ENCODE peak calls at places on chromosomes 5 and 9, in seven cellular contexts. One of them, this sample, is unnamed.

GRCh38 chr5:143205386-143205785 is 198.1 kb downstream of the NR3C1 start:
- DNase-seq in midbrain: no peak
- DNase-seq in stimulated activated CD4-positive, alpha-beta T cell treated with anti-CD3 and anti-CD28 coated beads, Interleukin-15, amount 100 ng/mL, for 24 hours: no peak
- DNase-seq in NCI-H1694 treated with DMSO at 0.1 percent for 48 hours: no peak
- DNase-seq in NCI-H1105: no peak
- DNase-seq in uterus: no peak
- DNase-seq in stimulated activated CD8-positive, alpha-beta memory T cell treated with anti-CD3 and anti-CD28 coated beads, Interleukin-7, amount 100 ng/mL, for 24 hours: no peak
- DNase-seq in this sample: no peak

GRCh38 chr5:5795074-5795779 is 372.8 kb downstream of the ICE1 start:
- DNase-seq in NCI-H1105: no peak
- DNase-seq in midbrain: no peak
- DNase-seq in stimulated activated CD4-positive, alpha-beta T cell treated with anti-CD3 and anti-CD28 coated beads, Interleukin-15, amount 100 ng/mL, for 24 hours: no peak
- DNase-seq in stimulated activated CD8-positive, alpha-beta memory T cell treated with anti-CD3 and anti-CD28 coated beads, Interleukin-7, amount 100 ng/mL, for 24 hours: no peak
- DNase-seq in uterus: no peak
- DNase-seq in NCI-H1694 treated with DMSO at 0.1 percent for 48 hours: no peak
- DNase-seq in this sample: peak; percentile 30

GRCh38 chr5:135216813-135217154 is 182.2 kb downstream of the MACROH2A1 start:
- DNase-seq in midbrain: no peak
- DNase-seq in uterus: no peak
- DNase-seq in stimulated activated CD4-positive, alpha-beta T cell treated with anti-CD3 and anti-CD28 coated beads, Interleukin-15, amount 100 ng/mL, for 24 hours: no peak
- DNase-seq in NCI-H1694 treated with DMSO at 0.1 percent for 48 hours: no peak
- DNase-seq in stimulated activated CD8-positive, alpha-beta memory T cell treated with anti-CD3 and anti-CD28 coated beads, Interleukin-7, amount 100 ng/mL, for 24 hours: no peak
- DNase-seq in NCI-H1105: no peak
- DNase-seq in this sample: no peak

GRCh38 chr9:99057665-99058625 is 47.0 kb upstream of the TGFBR1 start:
- DNase-seq in NCI-H1694 treated with DMSO at 0.1 percent for 48 hours: no peak
- DNase-seq in midbrain: peak; percentile 12
- DNase-seq in NCI-H1105: no peak
- DNase-seq in stimulated activated CD8-positive, alpha-beta memory T cell treated with anti-CD3 and anti-CD28 coated beads, Interleukin-7, amount 100 ng/mL, for 24 hours: peak; percentile 46
- DNase-seq in stimulated activated CD4-positive, alpha-beta T cell treated with anti-CD3 and anti-CD28 coated beads, Interleukin-15, amount 100 ng/mL, for 24 hours: peak; percentile 79
- DNase-seq in uterus: no peak
- DNase-seq in this sample: no peak

GRCh38 chr5:134140530-134141201 is 26.2 kb downstream of the TCF7 start:
- DNase-seq in midbrain: peak; percentile 47
- DNase-seq in stimulated activated CD4-positive, alpha-beta T cell treated with anti-CD3 and anti-CD28 coated beads, Interleukin-15, amount 100 ng/mL, for 24 hours: peak; percentile 77
- DNase-seq in NCI-H1694 treated with DMSO at 0.1 percent for 48 hours: peak; percentile 64
- DNase-seq in stimulated activated CD8-positive, alpha-beta memory T cell treated with anti-CD3 and anti-CD28 coated beads, Interleukin-7, amount 100 ng/mL, for 24 hours: no peak
- DNase-seq in NCI-H1105: peak; percentile 12
- DNase-seq in uterus: peak; percentile 56
- DNase-seq in this sample: peak; percentile 75

GRCh38 chr5:108003178-108003577 is 332.4 kb upstream of the EFNA5 start:
- DNase-seq in midbrain: peak; percentile 44
- DNase-seq in uterus: no peak
- DNase-seq in stimulated activated CD8-positive, alpha-beta memory T cell treated with anti-CD3 and anti-CD28 coated beads, Interleukin-7, amount 100 ng/mL, for 24 hours: no peak
- DNase-seq in NCI-H1694 treated with DMSO at 0.1 percent for 48 hours: no peak
- DNase-seq in stimulated activated CD4-positive, alpha-beta T cell treated with anti-CD3 and anti-CD28 coated beads, Interleukin-15, amount 100 ng/mL, for 24 hours: no peak
- DNase-seq in NCI-H1105: no peak
- DNase-seq in this sample: no peak

GRCh38 chr9:11159318-11159862 is 546.6 kb upstream of the PTPRD start:
- DNase-seq in uterus: no peak
- DNase-seq in midbrain: no peak
- DNase-seq in stimulated activated CD4-positive, alpha-beta T cell treated with anti-CD3 and anti-CD28 coated beads, Interleukin-15, amount 100 ng/mL, for 24 hours: no peak
- DNase-seq in NCI-H1694 treated with DMSO at 0.1 percent for 48 hours: no peak
- DNase-seq in NCI-H1105: no peak
- DNase-seq in stimulated activated CD8-positive, alpha-beta memory T cell treated with anti-CD3 and anti-CD28 coated beads, Interleukin-7, amount 100 ng/mL, for 24 hours: no peak
- DNase-seq in this sample: no peak

GRCh38 chr9:134648701-134649525 is 7.3 kb downstream of the COL5A1 start:
- DNase-seq in NCI-H1694 treated with DMSO at 0.1 percent for 48 hours: no peak
- DNase-seq in midbrain: no peak
- DNase-seq in stimulated activated CD8-positive, alpha-beta memory T cell treated with anti-CD3 and anti-CD28 coated beads, Interleukin-7, amount 100 ng/mL, for 24 hours: no peak
- DNase-seq in stimulated activated CD4-positive, alpha-beta T cell treated with anti-CD3 and anti-CD28 coated beads, Interleukin-15, amount 100 ng/mL, for 24 hours: no peak
- DNase-seq in NCI-H1105: no peak
- DNase-seq in uterus: no peak
- DNase-seq in this sample: peak; percentile 1